ENCODE peak calls at places on chromosomes 4 and X, in six cellular contexts. W, K, J, L, R and N are unnamed samples.
A peak's percentile ranks its signal among the peaks of the same experiment; 100 is the strongest.

GRCh38 chr4:95165926-95166524 is 382.7 kb downstream of the UNC5C start:
- DNase-seq in W (peak; percentile 65), K (no peak), J (peak; percentile 87), L (peak; percentile 65), R (no peak), N (peak; percentile 86)

GRCh38 chr4:76526585-76526990 is 91.6 kb downstream of the SHROOM3 start:
- DNase-seq in W (peak; percentile 29), K (no peak), J (peak; percentile 83), L (no peak), R (no peak), N (peak; percentile 38)

GRCh38 chr4:106967892-106968291 is 68.2 kb downstream of the DKK2 start:
- DNase-seq in W (no peak), K (no peak), J (no peak), L (no peak), R (no peak), N (no peak)

GRCh38 chrX:56947695-56948094 is 47.6 kb downstream of the SPIN3 start:
- DNase-seq in W (no peak), K (no peak), J (peak; percentile 30), L (no peak), R (no peak), N (peak; percentile 1)

GRCh38 chrX:77160301-77160700 is 286.9 kb upstream of the FGF16 start:
- DNase-seq in W (peak; percentile 1), K (no peak), J (peak; percentile 1), L (peak; percentile 15), R (no peak), N (no peak)

GRCh38 chrX:74291964-74292891 is 11.8 kb upstream of the ZCCHC13 start:
- DNase-seq in W (peak; percentile 95), K (peak; percentile 88), J (peak; percentile 91), L (peak; percentile 93), R (peak; percentile 94), N (peak; percentile 92)

GRCh38 chrX:53125506-53125905 is 31.6 kb downstream of the KANTR start:
- DNase-seq in W (no peak), K (no peak), J (no peak), L (no peak), R (no peak), N (no peak)

GRCh38 chr4:41657561-41657960 is 91.0 kb downstream of the PHOX2B start:
- DNase-seq in W (no peak), K (no peak), J (no peak), L (no peak), R (no peak), N (peak; percentile 23)

GRCh38 chr4:21470531-21470930 is 478.0 kb downstream of the KCNIP4 start:
- DNase-seq in W (no peak), K (no peak), J (peak; percentile 55), L (peak; percentile 9), R (no peak), N (peak; percentile 83)

GRCh38 chrX:137549073-137549472 is 16.9 kb upstream of the ZIC3 start:
- DNase-seq in W (no peak), K (no peak), J (no peak), L (no peak), R (no peak), N (no peak)

GRCh38 chrX:137548261-137548660 is 17.7 kb upstream of the ZIC3 start:
- DNase-seq in W (no peak), K (no peak), J (no peak), L (no peak), R (no peak), N (no peak)

GRCh38 chrX:137549846-137550534 is 15.9 kb upstream of the ZIC3 start:
- DNase-seq in W (no peak), K (no peak), J (no peak), L (no peak), R (no peak), N (peak; percentile 33)

GRCh38 chrX:137545711-137546651 is 19.9 kb upstream of the ZIC3 start:
- DNase-seq in W (no peak), K (no peak), J (no peak), L (no peak), R (no peak), N (no peak)

DNA sequence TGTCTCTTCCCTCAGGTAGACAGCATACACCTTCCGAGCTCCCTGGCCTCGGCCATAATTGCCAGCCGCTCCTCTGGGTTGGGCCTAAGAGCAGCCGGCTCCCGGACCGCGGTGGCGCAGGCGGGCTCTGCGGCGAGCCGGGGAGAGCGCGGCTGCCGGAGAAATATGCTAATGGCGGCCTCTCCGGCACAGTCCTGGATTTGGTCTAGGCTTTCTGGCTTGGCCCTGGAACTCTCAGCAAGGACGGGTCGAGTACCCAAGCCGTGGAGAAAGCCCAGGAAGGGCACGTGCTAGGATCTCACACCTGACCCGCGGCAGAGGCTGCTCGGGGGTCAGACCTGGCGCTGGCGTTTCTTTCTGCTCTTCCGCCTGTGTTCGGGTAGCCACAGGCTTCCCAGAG is 18.6 kb upstream of the ZIC3 start:
- DNase-seq in W (no peak), K (no peak), J (no peak), L (no peak), R (no peak), N (no peak)
- H3K4me3 ChIP-seq in W (no peak overlapping the region), K (no peak overlapping the region), J (no peak overlapping the region), L (no peak overlapping the region), R (no peak overlapping the region), N (no peak overlapping the region)

DNA sequence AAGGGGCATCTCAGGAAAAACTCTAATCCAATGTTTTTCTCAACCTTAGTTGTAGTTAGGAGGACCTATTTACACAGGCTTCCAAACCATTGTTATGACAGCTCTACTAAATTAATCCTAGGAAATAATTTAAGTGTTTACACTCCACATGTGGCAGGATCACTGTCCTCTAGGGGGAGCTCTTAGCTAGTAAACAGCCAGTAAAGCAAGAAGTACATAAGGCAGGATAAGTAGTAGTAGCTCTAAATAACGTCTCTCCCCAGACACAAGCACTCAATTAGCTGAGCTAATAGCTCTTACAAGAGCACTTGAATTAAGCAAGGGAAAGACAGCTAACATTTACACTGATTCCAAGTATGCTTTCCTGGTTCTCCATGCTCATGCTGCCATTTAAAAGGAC is 37.3 kb downstream of the NUDT11 start:
- DNase-seq in W (peak; percentile 48), K (no peak), J (peak; percentile 57), L (peak; percentile 39), R (no peak), N (peak; percentile 41)
- TF ChIP-seq CTCF in W (peak; percentile 40), K (no peak), J (peak; percentile 46), L (peak; percentile 27), R (no peak), N (peak; percentile 59)

GRCh38 chr4:55125763-55126541 is 557 bp upstream of the KDR start:
- DNase-seq in W (no peak), K (no peak), J (peak; percentile 39), L (no peak), R (peak; percentile 76), N (peak; percentile 19)

GRCh38 chr4:55125087-55125721 is at the start of gene KDR:
- DNase-seq in W (no peak), K (peak; percentile 16), J (peak; percentile 50), L (no peak), R (peak; percentile 65), N (peak; percentile 62)

GRCh38 chr4:55123791-55124190 is 1.6 kb downstream of the KDR start:
- DNase-seq in W (no peak), K (no peak), J (no peak), L (no peak), R (no peak), N (no peak)

GRCh38 chr4:55122235-55122634 is 3.2 kb downstream of the KDR start:
- DNase-seq in W (peak; percentile 17), K (no peak), J (no peak), L (no peak), R (no peak), N (no peak)

DNA sequence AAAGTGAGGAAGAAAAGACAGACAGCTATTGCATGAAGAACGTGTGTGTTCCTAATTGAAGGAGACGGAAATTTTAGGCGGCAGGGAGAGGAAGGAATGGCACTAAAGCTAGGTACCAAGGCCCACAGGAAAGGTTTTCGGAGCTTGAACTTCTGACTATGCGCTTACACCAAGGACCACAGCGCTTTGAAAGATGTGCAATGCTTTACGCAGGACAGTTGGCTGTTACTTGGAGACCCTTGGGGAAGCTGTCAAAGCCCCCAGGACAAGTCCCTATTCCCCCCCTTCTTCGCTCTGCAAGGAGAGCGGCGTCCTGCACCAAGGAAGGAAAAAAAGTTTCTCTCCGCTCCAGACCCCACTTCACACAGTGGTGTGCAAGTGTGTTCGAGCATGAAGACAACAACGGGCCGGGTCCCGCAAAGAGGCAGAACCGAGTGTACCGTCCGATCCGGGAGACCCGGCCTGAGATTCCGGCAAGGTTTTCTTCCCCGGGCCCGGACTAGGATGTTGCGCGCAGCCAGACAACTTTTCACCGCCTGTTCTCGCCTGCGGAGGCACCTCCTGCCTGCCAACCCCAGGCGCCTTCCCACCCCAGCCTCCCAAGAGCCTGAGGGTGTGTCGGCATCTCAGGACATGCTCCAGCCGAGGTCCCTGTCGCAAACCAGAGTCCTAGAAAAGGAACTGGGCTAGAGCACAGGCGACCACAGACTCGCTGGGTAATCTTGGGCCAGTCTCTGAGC is 888 bp downstream of the KDR start:
- DNase-seq in W (no peak), K (no peak), J (peak; percentile 39), L (no peak), R (no peak), N (peak; percentile 36)
- H3K4me3 ChIP-seq in W (no peak overlapping the region), K (no peak overlapping the region), J (peak overlapping the region; percentile 80), L (no peak overlapping the region), R (peak overlapping the region; percentile 66), N (peak overlapping the region; percentile 76)

DNA sequence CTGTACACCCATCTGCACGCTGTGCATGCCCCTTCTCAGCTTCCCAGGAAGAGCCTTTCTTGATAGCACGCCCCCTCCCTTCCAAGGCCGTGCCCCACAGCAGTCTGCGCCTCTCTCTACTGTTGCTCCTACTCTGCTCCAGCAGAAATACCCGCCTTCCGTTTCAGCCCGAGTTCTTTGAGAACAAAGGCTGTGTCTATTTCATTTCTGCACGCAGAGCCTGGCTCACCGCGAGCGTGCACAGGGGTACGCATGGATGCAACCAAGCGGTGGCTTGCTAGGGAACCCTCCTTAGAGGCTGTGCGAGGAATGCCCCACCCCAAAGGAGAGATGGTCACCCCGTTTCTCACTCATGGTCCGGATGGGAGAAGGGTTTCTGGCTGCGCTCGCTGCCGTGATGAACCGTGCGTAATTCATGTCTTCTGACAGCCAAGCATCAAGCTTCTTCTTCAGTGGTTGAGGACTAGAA is 448 bp downstream of the AADAT start:
- DNase-seq in W (peak; percentile 19), K (peak; percentile 37), J (peak; percentile 52), L (no peak), R (no peak), N (peak; percentile 52)
- TF ChIP-seq CTCF in W (no peak), K (no peak), J (no peak), L (no peak), R (no peak), N (peak; percentile 7)

DNA sequence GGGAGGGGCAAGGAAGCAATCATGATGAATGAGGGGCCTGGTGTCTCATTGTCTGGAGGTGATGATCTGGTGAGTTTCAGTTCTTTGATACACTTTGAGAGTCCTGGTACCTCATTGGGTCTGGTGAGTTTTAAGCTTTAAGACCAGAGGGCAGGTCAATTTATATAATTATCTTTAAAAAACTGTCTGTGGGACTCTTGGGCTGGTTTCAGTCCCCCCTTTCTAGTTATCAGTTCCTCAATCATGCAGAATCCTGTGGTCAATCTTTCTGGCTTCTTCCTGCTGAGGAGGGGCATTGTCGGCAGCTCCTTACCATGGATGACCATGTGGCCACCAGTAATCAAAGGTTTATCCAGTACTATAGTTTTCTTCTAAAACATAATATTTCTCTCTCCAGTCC is 789.1 kb downstream of the PCDH18 start:
- DNase-seq in W (no peak), K (no peak), J (no peak), L (no peak), R (no peak), N (no peak)
- H3K4me3 ChIP-seq in W (no peak overlapping the region), K (no peak overlapping the region), J (no peak overlapping the region), L (no peak overlapping the region), R (no peak overlapping the region), N (no peak overlapping the region)

GRCh38 chr4:45971108-45971507 is 152.7 kb downstream of the GABRG1 start:
- DNase-seq in W (no peak), K (no peak), J (no peak), L (no peak), R (no peak), N (no peak)
- TF ChIP-seq CTCF in W (no peak), K (no peak), J (no peak), L (no peak), R (no peak), N (no peak)

GRCh38 chr4:153151535-153152452 is 52.4 kb upstream of the TRIM2 start:
- DNase-seq in W (peak; percentile 25), K (peak; percentile 93), J (peak; percentile 34), L (peak; percentile 71), R (no peak), N (peak; percentile 79)
- H3K4me3 ChIP-seq in W (peak overlapping the region; percentile 55), K (no peak overlapping the region), J (no peak overlapping the region), L (no peak overlapping the region), R (peak overlapping the region; percentile 60), N (no peak overlapping the region)